ENCODE peak calls at places on chromosome 11, in four cellular contexts. N is NCI-H2029 treated with DMSO at 0.1 percent for 48 hours, T is hippocampal formation, W is EL. V is an unnamed sample.

GRCh38 chr11:113384551-113384950 is 3.0 kb upstream of the ANKK1 start:
- DNase-seq in N (no peak), T (no peak), W (peak), V (peak)

GRCh38 chr11:48005133-48005532 is 24.8 kb downstream of the PTPRJ start:
- DNase-seq in N (no peak), T (no peak), W (no peak), V (no peak)

GRCh38 chr11:382081-382643 is 11.8 kb upstream of the PKP3 start:
- DNase-seq in N (no peak), T (no peak), W (no peak), V (no peak)

GRCh38 chr11:5252280-5253265 is 2.0 kb downstream of the HBG2 start:
- DNase-seq in N (no peak), W (no peak), T (no peak), V (no peak)

GRCh38 chr11:45209904-45210699 is 63.7 kb downstream of the PRDM11 start:
- DNase-seq in N (peak), T (peak), W (no peak), V (peak)

GRCh38 chr11:12205330-12205729 is 94.9 kb downstream of the MICAL2 start:
- DNase-seq in N (no peak), T (no peak), W (peak), V (no peak)

GRCh38 chr11:22626573-22627239 is 1.1 kb upstream of the FANCF start:
- DNase-seq in N (no peak), W (no peak), T (no peak), V (no peak)

GRCh38 chr11:60500276-60500935 is 7.8 kb downstream of the MS4A12 start:
- DNase-seq in W (peak), T (no peak), N (no peak), V (peak)

GRCh38 chr11:105582497-105582896 is 27.4 kb upstream of the GRIA4 start:
- DNase-seq in W (peak), N (no peak), T (no peak), V (no peak)

GRCh38 chr11:19520681-19521080 is 192.0 kb upstream of the NAV2 start:
- DNase-seq in W (no peak), N (no peak), T (no peak), V (no peak)

GRCh38 chr11:128235446-128235845 is 351.9 kb downstream of the ETS1 start:
- DNase-seq in N (peak), T (no peak), W (no peak), V (peak)

GRCh38 chr11:116499396-116500001 is 273.3 kb downstream of the BUD13 start:
- DNase-seq in T (peak), W (peak), N (peak), V (peak)

GRCh38 chr11:102868359-102868758 is 6.4 kb downstream of the MMP12 start:
- DNase-seq in N (no peak), T (no peak), W (peak), V (no peak)